ENCODE peak calls at places on chromosome 6, in eight cellular contexts. N, U, Q, F, Z, M, A and I are unnamed samples.

GRCh38 chr6:170437719-170438401 is 115.2 kb downstream of the PSMB1 start:
- DNase-seq in N (no peak), U (no peak), Q (no peak), F (peak), Z (no peak), M (no peak), A (no peak), I (no peak)

GRCh38 chr6:18314317-18314997 is 50.1 kb upstream of the DEK start:
- DNase-seq in N (no peak), U (no peak), Q (no peak), F (peak), Z (no peak), M (no peak), A (peak), I (no peak)

GRCh38 chr6:105550961-105551625 is 148.2 kb upstream of the PREP start:
- DNase-seq in N (peak), U (no peak), Q (no peak), F (no peak), Z (no peak), M (no peak), A (no peak), I (no peak)

GRCh38 chr6:148203970-148204369 is 138.7 kb upstream of the SASH1 start:
- DNase-seq in N (no peak), U (no peak), Q (peak), F (peak), Z (no peak), M (peak), A (peak), I (no peak)

GRCh38 chr6:165451845-165452244 is 142.4 kb upstream of the C6orf118 start:
- DNase-seq in N (peak), U (no peak), Q (no peak), F (no peak), Z (no peak), M (no peak), A (no peak), I (no peak)

GRCh38 chr6:123808556-123808955 is 4.9 kb downstream of the NKAIN2 start:
- DNase-seq in N (no peak), U (no peak), Q (no peak), F (no peak), Z (peak), M (no peak), A (no peak), I (no peak)

GRCh38 chr6:145947108-145947507 is 17.1 kb downstream of the SHPRH start:
- DNase-seq in N (no peak), U (no peak), Q (no peak), F (no peak), Z (no peak), M (no peak), A (no peak), I (no peak)

GRCh38 chr6:41691426-41692079 is 43.9 kb downstream of the TFEB start:
- DNase-seq in N (no peak), U (no peak), Q (no peak), F (no peak), Z (no peak), M (no peak), A (no peak), I (no peak)

GRCh38 chr6:106059331-106059730 is 26.8 kb upstream of the PRDM1 start:
- DNase-seq in N (no peak), U (no peak), Q (no peak), F (no peak), Z (no peak), M (no peak), A (no peak), I (no peak)

GRCh38 chr6:134166529-134167221 is 114.3 kb upstream of the SLC2A12 start:
- DNase-seq in N (peak), U (no peak), Q (no peak), F (peak), Z (no peak), M (no peak), A (no peak), I (no peak)